ENCODE peak calls at places on chromosomes 2 and 18, in ten cellular contexts. Y is transverse colon, T is upper lobe of left lung, P is A549, L is K562, W is tibial nerve, K is ovary, X is stomach, R is H1, C is HepG2. D is an unnamed sample.

GRCh38 chr2:143258126-143258892 is 129.1 kb downstream of the ARHGAP15 start:
- DNase-seq in W (no peak), L (no peak), T (no peak), R (no peak), P (no peak), K (no peak), X (no peak), C (no peak), Y (no peak), D (no peak)

GRCh38 chr2:128686881-128687550 is 368.3 kb upstream of the HS6ST1 start:
- DNase-seq in X (peak), L (no peak), P (no peak), C (no peak), K (no peak), Y (no peak), T (no peak), W (no peak), R (no peak), D (no peak)

GRCh38 chr18:30828700-30829099 is 213.8 kb downstream of the DSC3 start:
- DNase-seq in P (no peak), K (no peak), C (no peak), Y (no peak), R (no peak), L (no peak), X (no peak), T (no peak), W (no peak), D (no peak)

GRCh38 chr18:75201936-75202335 is 7.0 kb downstream of the PTGR3 start:
- DNase-seq in T (no peak), Y (no peak), R (no peak), P (no peak), X (peak), K (no peak), W (no peak), C (no peak), L (no peak), D (no peak)

GRCh38 chr18:42196651-42197050 is 241.6 kb downstream of the PIK3C3 start:
- DNase-seq in L (no peak), W (no peak), T (no peak), X (no peak), Y (no peak), R (no peak), P (no peak), C (no peak), K (no peak), D (no peak)

GRCh38 chr2:172101707-172102158 is 967 bp downstream of the DLX2 start:
- DNase-seq in L (no peak), Y (no peak), K (no peak), C (no peak), X (no peak), W (no peak), R (no peak), T (no peak), P (no peak), D (peak)

GRCh38 chr2:238489896-238490295 is 63.2 kb downstream of the ASB1 start:
- DNase-seq in T (no peak), X (no peak), L (no peak), P (no peak), W (no peak), K (no peak), C (no peak), Y (no peak), R (no peak), D (no peak)

GRCh38 chr18:76386886-76387285 is 108.2 kb downstream of the ZNF516 start:
- DNase-seq in W (no peak), C (no peak), T (no peak), Y (no peak), R (no peak), K (no peak), L (no peak), X (peak), P (no peak), D (peak)

GRCh38 chr2:200301953-200302628 is 4.4 kb upstream of the SPATS2L start:
- DNase-seq in K (no peak), W (no peak), C (no peak), P (no peak), Y (no peak), L (no peak), T (no peak), R (no peak), X (no peak), D (no peak)

GRCh38 chr2:136212426-136213378 is 94.8 kb upstream of the CXCR4 start:
- DNase-seq in T (no peak), C (no peak), X (no peak), K (no peak), L (no peak), P (no peak), W (no peak), Y (no peak), R (no peak), D (no peak)

GRCh38 chr2:38446972-38447561 is 70.0 kb upstream of the ATL2 start:
- DNase-seq in L (no peak), C (no peak), T (no peak), Y (no peak), P (no peak), R (no peak), W (no peak), X (no peak), K (no peak), D (no peak)

GRCh38 chr2:8582850-8583399 is 98.9 kb upstream of the ID2 start:
- DNase-seq in K (peak), R (no peak), C (no peak), X (peak), L (no peak), P (no peak), Y (no peak), W (no peak), T (no peak), D (no peak)

GRCh38 chr2:10028407-10028987 is 14.9 kb upstream of the KLF11 start:
- DNase-seq in X (no peak), C (no peak), K (no peak), Y (no peak), R (no peak), T (no peak), W (no peak), L (peak), P (no peak), D (peak)

GRCh38 chr2:20590704-20591515 is 60.0 kb downstream of the HS1BP3 start:
- DNase-seq in L (no peak), K (peak), T (no peak), C (no peak), P (no peak), R (no peak), W (no peak), X (peak), Y (peak), D (peak)

GRCh38 chr18:49447810-49448745 is 12.4 kb downstream of the DYM start:
- DNase-seq in C (peak), R (no peak), X (no peak), P (peak), K (no peak), T (no peak), L (peak), Y (peak), W (no peak), D (no peak)

GRCh38 chr2:131004446-131005209 is 88.6 kb downstream of the FAM168B start:
- DNase-seq in L (no peak), K (no peak), R (no peak), W (no peak), P (no peak), C (no peak), T (no peak), Y (no peak), X (no peak), D (no peak)

GRCh38 chr2:120576509-120577474 is 158.9 kb upstream of the GLI2 start:
- DNase-seq in W (no peak), X (peak), T (peak), P (no peak), Y (peak), R (no peak), C (no peak), K (no peak), L (no peak), D (peak)
- TF ChIP-seq EP300 in W (no peak), X (no peak), T (no peak), P (no peak), Y (no peak), R (no peak), C (no peak), K (no peak), L (no peak), D (no peak)

DNA sequence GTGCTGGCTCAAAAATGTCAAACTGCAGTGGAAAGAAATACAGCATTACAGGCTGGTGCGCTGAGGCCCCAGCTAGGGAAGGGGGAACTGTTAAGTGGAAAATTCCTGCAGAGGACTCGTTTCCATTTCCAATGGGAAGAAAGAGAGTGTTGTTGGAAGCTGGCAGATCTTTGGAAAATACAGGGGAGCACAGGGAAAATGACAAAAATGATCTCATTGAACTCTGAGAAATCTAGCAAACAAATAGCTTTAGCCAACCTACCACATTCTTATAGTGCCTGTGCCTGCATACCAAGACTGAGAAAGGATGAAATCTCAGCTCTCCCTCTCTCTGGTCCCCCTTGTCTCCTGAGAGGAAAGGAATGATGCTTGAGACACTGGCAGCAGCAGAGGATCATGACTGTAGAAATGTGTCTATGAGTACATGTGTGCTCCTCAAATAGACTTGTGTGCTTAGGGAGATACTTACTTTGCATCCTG is 632.5 kb downstream of the NYAP2 start:
- DNase-seq in R (no peak), T (no peak), L (no peak), W (no peak), K (no peak), Y (no peak), P (no peak), X (no peak), C (peak), D (no peak)
- TF ChIP-seq POLR2A in R (no peak), T (no peak), L (no peak), W (no peak), K (no peak), Y (no peak), P (no peak), X (no peak), C (no peak), D (no peak)

GRCh38 chr2:6337123-6337830 is 528.4 kb downstream of the CMPK2 start:
- DNase-seq in L (no peak), R (no peak), T (no peak), K (no peak), C (no peak), P (no peak), W (no peak), Y (no peak), X (no peak), D (no peak)

GRCh38 chr2:6341730-6342129 is 524.0 kb downstream of the CMPK2 start:
- DNase-seq in X (no peak), Y (no peak), W (no peak), P (no peak), R (no peak), T (no peak), L (no peak), C (no peak), K (no peak), D (no peak)

GRCh38 chr2:6342273-6342920 is 523.3 kb downstream of the CMPK2 start:
- DNase-seq in L (no peak), W (no peak), X (no peak), R (no peak), T (no peak), K (no peak), P (no peak), C (no peak), Y (no peak), D (no peak)

DNA sequence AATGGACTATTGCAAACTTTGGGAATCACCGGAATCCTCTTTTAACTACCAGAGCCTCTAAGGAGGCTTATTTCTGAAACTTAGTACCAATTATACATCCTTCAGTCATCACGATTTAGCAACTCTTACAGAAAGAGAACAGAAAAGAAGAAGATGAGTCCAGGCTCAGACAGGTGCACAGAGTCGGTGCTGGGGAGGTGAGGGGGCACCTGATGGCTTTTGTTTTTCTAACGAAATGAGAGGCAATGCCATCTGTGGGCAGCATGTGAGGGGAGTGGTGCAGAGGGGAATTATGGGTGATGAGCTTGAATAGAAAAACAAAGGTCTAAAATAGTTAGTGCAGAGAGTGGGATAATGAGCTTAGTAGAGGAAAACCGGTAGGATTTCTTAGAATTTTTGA is 522.6 kb downstream of the CMPK2 start:
- DNase-seq in W (no peak), C (no peak), X (no peak), K (no peak), Y (no peak), L (no peak), T (no peak), P (no peak), R (no peak), D (no peak)
- TF ChIP-seq EP300 in W (no peak), C (no peak), X (no peak), K (no peak), Y (no peak), L (no peak), T (no peak), P (no peak), R (no peak), D (no peak)

DNA sequence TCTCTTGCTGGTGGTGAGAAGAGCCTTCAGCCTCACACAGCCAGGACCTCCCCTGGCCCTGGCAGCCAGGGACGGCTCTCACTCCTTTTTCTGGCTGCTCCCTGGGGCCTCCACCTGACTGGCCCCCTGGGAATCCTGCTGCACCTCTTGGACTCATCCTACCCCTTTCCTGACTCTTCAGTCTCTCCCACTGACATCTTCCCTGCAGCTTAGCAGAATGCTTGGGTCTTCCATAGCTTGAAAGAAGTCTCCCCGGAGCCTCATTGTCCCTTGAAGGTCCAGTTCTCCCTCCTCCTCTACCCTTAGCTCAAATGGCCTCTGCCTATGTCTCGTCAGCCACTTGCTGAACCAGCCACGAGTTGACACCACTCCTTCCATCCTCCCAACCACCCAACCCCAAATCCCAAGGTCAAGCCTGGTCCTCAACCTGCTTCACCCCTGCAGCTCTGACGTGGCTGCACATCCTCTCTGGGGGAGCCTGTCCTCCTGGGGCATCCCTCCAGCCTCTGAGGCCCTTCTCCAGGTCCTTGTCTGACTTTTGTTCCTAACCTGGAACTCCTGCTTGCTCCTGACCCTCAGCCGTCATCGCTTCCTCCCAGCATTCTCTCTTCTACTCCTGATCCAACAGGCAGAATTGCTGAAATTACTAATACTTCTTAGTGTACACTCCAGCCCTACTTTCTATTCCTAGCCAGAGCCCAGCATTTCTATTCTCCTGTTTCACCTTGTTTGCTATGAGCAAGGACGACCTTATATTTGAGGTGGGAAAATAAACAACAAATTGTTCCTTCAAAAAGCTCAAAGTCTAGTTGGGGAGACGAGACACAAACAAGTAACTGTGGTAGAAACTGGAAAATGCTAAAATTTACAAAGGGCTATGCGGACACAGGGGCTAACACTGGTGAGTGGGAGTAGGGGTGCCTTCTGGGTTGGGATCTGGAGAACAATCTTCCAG is 68.7 kb upstream of the MGAT4A start:
- DNase-seq in Y (no peak), K (no peak), X (no peak), C (peak), W (no peak), R (no peak), L (no peak), P (no peak), T (peak), D (no peak)
- TF ChIP-seq POLR2A in Y (no peak), K (no peak), X (no peak), C (peak), W (no peak), R (no peak), L (no peak), P (no peak), T (no peak), D (no peak)

D was measured in sigmoid colon.